ENCODE peak calls at places on chromosomes 12 and 14, in seven cellular contexts. M is astrocyte, W is neuronal stem cell, V is caudate nucleus, G is pancreas, L is HCT116, Z is neural progenitor cell. C is an unnamed sample.

GRCh38 chr12:92424338-92424737 is 278.5 kb upstream of the PLEKHG7 start:
- DNase-seq in M (peak), W (no peak), V (no peak), G (no peak), L (no peak), Z (no peak), C (no peak)

GRCh38 chr14:31229638-31230229 is 22.1 kb upstream of the HECTD1 start:
- DNase-seq in M (peak), W (peak), V (no peak), G (no peak), L (peak), Z (peak), C (peak)

GRCh38 chr12:121673013-121673441 is 3.6 kb upstream of the MORN3 start:
- DNase-seq in M (no peak), W (no peak), V (no peak), G (peak), L (no peak), Z (no peak), C (no peak)

GRCh38 chr14:99945732-99946651 is 119.2 kb upstream of the EVL start:
- DNase-seq in M (no peak), W (no peak), V (no peak), G (no peak), L (no peak), Z (no peak), C (no peak)

GRCh38 chr12:88716240-88716639 is 136.0 kb upstream of the KITLG start:
- DNase-seq in M (no peak), W (no peak), V (no peak), G (no peak), L (no peak), Z (no peak), C (no peak)

GRCh38 chr14:60744566-60744965 is 10.0 kb downstream of the MNAT1 start:
- DNase-seq in M (no peak), W (no peak), V (no peak), G (no peak), L (no peak), Z (no peak), C (no peak)

GRCh38 chr12:62686938-62687337 is 220.3 kb downstream of the MON2 start:
- DNase-seq in M (peak), W (no peak), V (no peak), G (no peak), L (no peak), Z (no peak), C (no peak)

GRCh38 chr12:123445388-123446344 is 9.2 kb upstream of the RILPL2 start:
- DNase-seq in M (peak), W (no peak), V (no peak), G (peak), L (no peak), Z (no peak), C (no peak)

GRCh38 chr14:41609704-41610183 is 3.1 kb downstream of the LRFN5 start:
- DNase-seq in M (peak), W (peak), V (peak), G (peak), L (no peak), Z (peak), C (peak)

GRCh38 chr12:46404225-46404631 is 31.7 kb upstream of the SLC38A2 start:
- DNase-seq in M (peak), W (no peak), V (no peak), G (no peak), L (no peak), Z (no peak), C (no peak)

GRCh38 chr12:30795660-30796507 is 41.1 kb upstream of the CAPRIN2 start:
- DNase-seq in M (peak), W (peak), V (no peak), G (peak), L (peak), Z (peak), C (no peak)

GRCh38 chr14:22112004-22112403 is 438.4 kb upstream of the OR4E1 start:
- DNase-seq in M (no peak), W (no peak), V (no peak), G (no peak), L (no peak), Z (peak), C (no peak)

GRCh38 chr14:59333668-59334067 is 131.5 kb downstream of the GPR135 start:
- DNase-seq in M (peak), W (no peak), V (no peak), G (no peak), L (no peak), Z (no peak), C (no peak)

GRCh38 chr14:90500665-90501370 is 104.0 kb downstream of the CALM1 start:
- DNase-seq in M (no peak), W (no peak), V (no peak), G (no peak), L (no peak), Z (peak), C (no peak)

GRCh38 chr12:63845726-63846125 is 1.2 kb downstream of the SRGAP1 start:
- DNase-seq in M (peak), W (no peak), V (no peak), G (no peak), L (no peak), Z (no peak), C (no peak)

GRCh38 chr14:76672123-76672522 is 89.1 kb upstream of the VASH1 start:
- DNase-seq in M (no peak), W (no peak), V (no peak), G (no peak), L (no peak), Z (no peak), C (no peak)

GRCh38 chr14:84025258-84026012 is 1504.5 kb upstream of the FLRT2 start:
- DNase-seq in M (no peak), W (no peak), V (no peak), G (no peak), L (no peak), Z (no peak), C (no peak)

GRCh38 chr12:65962921-65963883 is 138.9 kb downstream of the HMGA2 start:
- DNase-seq in M (peak), W (no peak), V (no peak), G (no peak), L (peak), Z (peak), C (no peak)

GRCh38 chr14:80216818-80217217 is 5.5 kb upstream of the DIO2 start:
- DNase-seq in M (peak), W (no peak), V (no peak), G (no peak), L (no peak), Z (no peak), C (no peak)
- H3K27ac ChIP-seq in M (no peak), W (no peak), V (no peak), G (no peak), L (no peak), Z (no peak), C (no peak)

DNA sequence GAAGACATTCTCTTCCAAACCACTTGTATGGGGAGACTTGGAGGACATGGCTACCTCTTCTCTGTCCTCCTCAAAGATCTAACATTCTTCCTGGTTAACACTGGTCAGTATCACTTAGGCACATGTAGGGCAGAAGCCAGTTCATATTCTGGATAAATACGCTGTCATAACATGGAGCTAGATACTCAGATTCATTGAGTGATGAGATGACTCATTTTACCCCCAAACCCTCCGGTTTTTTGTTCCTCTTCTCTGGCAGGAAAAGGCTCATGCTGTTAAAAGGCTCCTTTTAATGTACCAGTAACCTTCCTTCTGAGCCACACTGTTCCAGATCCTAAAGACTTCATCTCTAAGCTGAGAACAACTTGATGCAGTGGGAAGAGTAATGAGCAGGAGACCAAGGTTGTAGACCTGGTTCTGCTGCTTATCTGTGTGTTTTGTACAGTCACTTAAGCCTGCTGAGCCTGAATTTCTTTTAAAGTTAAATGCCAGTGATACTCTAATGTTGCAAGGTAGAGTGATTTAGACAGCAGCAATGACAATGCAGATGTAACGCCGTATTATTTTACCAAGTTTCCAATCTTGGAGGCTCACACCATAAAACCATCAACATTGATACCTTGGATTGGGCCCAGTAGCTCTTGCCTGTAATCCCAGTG is 57.3 kb upstream of the ELK3 start:
- DNase-seq in M (peak), W (no peak), V (no peak), G (no peak), L (no peak), Z (no peak), C (no peak)
- H3K27ac ChIP-seq in M (peak), W (no peak), V (no peak), G (no peak), L (no peak), Z (no peak), C (no peak)

DNA sequence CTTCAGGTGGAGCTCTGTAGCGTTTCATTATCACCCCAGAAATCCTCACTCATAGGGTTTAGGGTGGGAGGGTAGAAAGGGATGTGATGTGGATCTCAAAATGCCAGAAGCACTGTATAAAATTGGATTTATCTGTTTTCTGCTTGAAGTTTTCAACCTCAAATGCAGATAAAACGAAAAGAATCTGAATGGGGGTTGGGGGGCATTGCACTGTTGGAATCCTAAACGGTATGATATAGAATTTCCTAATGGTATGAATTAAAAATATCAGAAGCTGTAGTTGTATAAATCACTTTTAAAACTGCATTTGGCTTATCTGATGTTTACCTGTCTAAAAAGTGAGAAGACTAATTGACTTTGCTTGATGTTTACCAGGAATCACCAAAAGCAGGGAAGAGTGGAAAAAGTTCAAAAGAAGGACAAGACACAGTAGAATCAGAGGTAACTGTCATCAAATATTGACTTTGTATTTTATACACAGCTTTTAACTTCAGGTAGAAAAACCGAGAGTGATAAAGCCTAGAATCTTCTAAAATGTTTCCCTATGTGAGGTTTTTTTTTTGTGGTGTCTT is 1.1 kb downstream of the PPP2R5C start:
- DNase-seq in M (no peak), W (no peak), V (no peak), G (no peak), L (no peak), Z (no peak), C (no peak)
- H3K27ac ChIP-seq in M (no peak), W (no peak), V (peak), G (no peak), L (no peak), Z (no peak), C (peak)

GRCh38 chr12:12367096-12367998 is 10.5 kb downstream of the BORCS5 start:
- DNase-seq in M (no peak), W (no peak), V (no peak), G (no peak), L (no peak), Z (no peak), C (no peak)

GRCh38 chr12:12364787-12365441 is 8.0 kb downstream of the BORCS5 start:
- DNase-seq in M (no peak), W (no peak), V (no peak), G (no peak), L (no peak), Z (no peak), C (no peak)

GRCh38 chr12:12365442-12365802 is 8.5 kb downstream of the BORCS5 start:
- DNase-seq in M (no peak), W (no peak), V (no peak), G (no peak), L (no peak), Z (no peak), C (no peak)

DNA sequence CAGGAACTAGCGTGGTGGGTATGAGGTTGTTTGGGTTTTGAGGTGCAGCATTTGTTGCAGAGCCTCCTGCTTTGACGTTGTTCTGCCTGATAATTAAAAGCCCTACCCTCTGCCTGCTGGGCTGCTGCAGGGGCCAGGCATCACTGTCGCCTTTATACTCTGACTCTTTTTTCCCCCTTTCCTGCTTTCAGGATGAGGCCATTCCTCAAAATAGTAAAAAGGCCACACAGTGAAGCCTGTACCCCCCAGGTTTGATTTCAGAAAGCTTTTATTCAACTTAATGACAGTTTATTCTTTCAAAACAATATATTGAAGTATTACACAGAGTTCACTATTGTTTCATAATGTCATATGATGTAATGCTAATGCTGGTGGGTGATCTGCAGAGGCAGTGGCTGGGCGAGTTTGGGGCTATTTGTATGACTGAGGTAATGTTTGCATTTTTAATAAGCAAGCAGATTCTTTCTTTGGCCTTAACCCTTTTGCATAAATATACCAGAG is 9.1 kb downstream of the BORCS5 start:
- DNase-seq in M (no peak), W (no peak), V (no peak), G (no peak), L (no peak), Z (peak), C (no peak)
- H3K27ac ChIP-seq in M (no peak), W (no peak), V (peak), G (peak), L (no peak), Z (no peak), C (peak)

DNA sequence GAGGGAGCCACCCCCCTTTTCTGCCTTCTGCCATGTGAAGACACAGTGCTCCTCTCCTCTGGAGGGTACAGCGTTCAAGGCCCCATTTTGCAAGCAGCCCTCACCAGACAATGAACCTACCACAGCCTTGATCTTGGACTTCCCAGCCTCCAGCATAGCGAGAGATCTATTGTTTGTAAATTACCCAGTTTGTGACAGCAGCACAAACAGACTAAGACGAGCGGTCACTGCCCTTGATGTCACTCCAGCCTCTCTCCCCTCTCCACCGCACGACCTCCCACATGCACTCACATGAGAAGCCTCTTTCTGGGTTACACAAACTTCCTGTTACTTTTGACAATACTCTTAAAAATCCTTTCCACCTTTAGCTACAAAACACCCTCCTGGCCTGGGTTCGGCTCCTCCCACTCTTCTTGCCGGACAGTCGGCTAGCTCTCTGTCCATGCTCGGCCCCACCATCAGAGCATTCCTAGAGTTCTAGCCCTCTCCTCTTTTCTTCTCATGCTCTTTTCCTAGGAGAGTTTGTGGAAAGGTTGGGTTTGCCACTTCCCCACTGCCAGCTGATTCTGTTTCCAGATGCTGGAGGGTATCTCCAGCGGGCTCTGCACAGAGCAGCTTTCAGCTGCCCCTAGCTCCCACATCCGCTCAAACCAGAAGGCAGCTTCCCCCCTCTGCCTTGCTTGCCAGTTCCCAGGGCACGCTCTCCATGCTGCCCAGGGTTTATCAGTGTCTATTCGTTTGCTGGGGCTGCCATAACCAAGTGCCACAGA is 124.3 kb downstream of the FOXN3 start:
- DNase-seq in M (no peak), W (no peak), V (no peak), G (no peak), L (no peak), Z (no peak), C (no peak)
- H3K27ac ChIP-seq in M (no peak), W (no peak), V (no peak), G (no peak), L (no peak), Z (no peak), C (no peak)

C was measured in substantia nigra.